ENCODE peak calls at places on chromosomes 12 and 14, in seven cellular contexts. One of them, this sample, is unnamed.

GRCh38 chr12:57381693-57382220 is 49.1 kb downstream of the R3HDM2 start:
- DNase-seq in left lung: no peak
- DNase-seq in OCI-LY7: no peak
- DNase-seq in caudate nucleus: no peak
- DNase-seq in cardiac muscle cell: no peak
- DNase-seq in mammary epithelial cell: no peak
- DNase-seq in brain microvascular endothelial cell: peak
- DNase-seq in this sample: no peak

GRCh38 chr12:1083086-1083887 is 92.3 kb downstream of the ERC1 start:
- DNase-seq in left lung: no peak
- DNase-seq in OCI-LY7: no peak
- DNase-seq in caudate nucleus: no peak
- DNase-seq in cardiac muscle cell: peak
- DNase-seq in mammary epithelial cell: no peak
- DNase-seq in brain microvascular endothelial cell: peak
- DNase-seq in this sample: no peak

GRCh38 chr12:118304093-118304492 is 68.6 kb downstream of the TAOK3 start:
- DNase-seq in left lung: no peak
- DNase-seq in OCI-LY7: no peak
- DNase-seq in caudate nucleus: no peak
- DNase-seq in cardiac muscle cell: no peak
- DNase-seq in mammary epithelial cell: no peak
- DNase-seq in brain microvascular endothelial cell: no peak
- DNase-seq in this sample: no peak

GRCh38 chr14:102573591-102574046 is 18.8 kb upstream of the RCOR1 start:
- DNase-seq in left lung: no peak
- DNase-seq in OCI-LY7: peak
- DNase-seq in caudate nucleus: no peak
- DNase-seq in cardiac muscle cell: no peak
- DNase-seq in mammary epithelial cell: no peak
- DNase-seq in brain microvascular endothelial cell: no peak
- DNase-seq in this sample: no peak

GRCh38 chr12:120470150-120470817 is 736 bp upstream of the SRSF9 start:
- DNase-seq in left lung: no peak
- DNase-seq in OCI-LY7: peak
- DNase-seq in caudate nucleus: no peak
- DNase-seq in cardiac muscle cell: peak
- DNase-seq in mammary epithelial cell: no peak
- DNase-seq in brain microvascular endothelial cell: no peak
- DNase-seq in this sample: no peak

GRCh38 chr14:93219103-93219726 is 12.2 kb downstream of the UBR7 start:
- DNase-seq in left lung: no peak
- DNase-seq in OCI-LY7: peak
- DNase-seq in caudate nucleus: no peak
- DNase-seq in cardiac muscle cell: peak
- DNase-seq in mammary epithelial cell: peak
- DNase-seq in brain microvascular endothelial cell: peak
- DNase-seq in this sample: peak

GRCh38 chr12:96069511-96070231 is 34.3 kb upstream of the LTA4H start:
- DNase-seq in left lung: no peak
- DNase-seq in OCI-LY7: no peak
- DNase-seq in caudate nucleus: no peak
- DNase-seq in cardiac muscle cell: no peak
- DNase-seq in mammary epithelial cell: no peak
- DNase-seq in brain microvascular endothelial cell: no peak
- DNase-seq in this sample: no peak

GRCh38 chr12:39239484-39240143 is 203.3 kb downstream of the KIF21A start:
- DNase-seq in left lung: no peak
- DNase-seq in OCI-LY7: no peak
- DNase-seq in caudate nucleus: no peak
- DNase-seq in cardiac muscle cell: no peak
- DNase-seq in mammary epithelial cell: peak
- DNase-seq in brain microvascular endothelial cell: no peak
- DNase-seq in this sample: no peak

GRCh38 chr12:109169676-109170075 is 53.3 kb downstream of the ACACB start:
- DNase-seq in left lung: no peak
- DNase-seq in OCI-LY7: no peak
- DNase-seq in caudate nucleus: no peak
- DNase-seq in cardiac muscle cell: no peak
- DNase-seq in mammary epithelial cell: no peak
- DNase-seq in brain microvascular endothelial cell: no peak
- DNase-seq in this sample: no peak

GRCh38 chr12:92827836-92828431 is 101.2 kb downstream of the EEA1 start:
- DNase-seq in left lung: no peak
- DNase-seq in OCI-LY7: peak
- DNase-seq in caudate nucleus: no peak
- DNase-seq in cardiac muscle cell: peak
- DNase-seq in mammary epithelial cell: peak
- DNase-seq in brain microvascular endothelial cell: peak
- DNase-seq in this sample: no peak

GRCh38 chr14:22333408-22334274 is 255.4 kb downstream of the DAD1 start:
- DNase-seq in left lung: no peak
- DNase-seq in OCI-LY7: no peak
- DNase-seq in caudate nucleus: no peak
- DNase-seq in cardiac muscle cell: no peak
- DNase-seq in mammary epithelial cell: peak
- DNase-seq in brain microvascular endothelial cell: peak
- DNase-seq in this sample: peak

GRCh38 chr14:92153581-92153980 is 31.8 kb downstream of the CPSF2 start:
- DNase-seq in left lung: no peak
- DNase-seq in OCI-LY7: no peak
- DNase-seq in caudate nucleus: no peak
- DNase-seq in cardiac muscle cell: no peak
- DNase-seq in mammary epithelial cell: no peak
- DNase-seq in brain microvascular endothelial cell: no peak
- DNase-seq in this sample: no peak

GRCh38 chr14:97388408-97388807 is 591.2 kb downstream of the VRK1 start:
- DNase-seq in left lung: no peak
- DNase-seq in OCI-LY7: no peak
- DNase-seq in caudate nucleus: no peak
- DNase-seq in cardiac muscle cell: no peak
- DNase-seq in mammary epithelial cell: no peak
- DNase-seq in brain microvascular endothelial cell: no peak
- DNase-seq in this sample: no peak

DNA sequence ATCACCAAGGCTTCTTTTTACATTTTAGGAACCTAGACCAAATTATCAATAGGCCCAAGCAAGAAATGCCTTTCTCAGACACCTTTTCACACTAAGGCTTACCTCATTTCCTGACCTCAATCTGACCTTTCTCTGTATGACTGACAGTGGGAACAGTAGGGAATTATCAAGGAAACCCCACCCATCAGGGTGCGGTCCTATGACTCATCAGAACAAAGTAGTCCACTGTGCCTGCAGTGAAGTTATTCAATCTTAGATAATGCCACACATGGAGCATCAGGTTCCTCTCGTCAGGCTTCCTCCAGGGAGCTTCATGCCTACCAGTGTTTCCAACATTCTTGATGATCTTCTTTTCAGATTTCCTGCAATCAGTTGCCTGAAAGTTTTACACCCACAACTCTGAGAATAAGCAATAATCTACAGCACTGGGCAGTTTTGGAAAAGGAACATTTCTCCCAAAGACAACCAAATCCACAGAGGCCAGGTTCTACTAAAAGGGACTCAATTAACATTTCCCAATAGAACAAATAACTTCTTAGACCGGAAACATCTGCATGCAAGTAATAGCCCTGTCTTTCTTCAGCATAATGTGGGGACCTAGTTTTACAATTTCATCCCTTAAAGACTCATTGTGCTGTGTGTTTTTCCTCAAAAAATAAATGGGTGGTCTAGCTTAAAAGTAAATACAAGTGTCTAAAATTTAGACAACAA is 35.9 kb upstream of the TMTC2 start:
- DNase-seq in left lung: no peak
- DNase-seq in OCI-LY7: no peak
- DNase-seq in caudate nucleus: no peak
- DNase-seq in cardiac muscle cell: no peak
- DNase-seq in mammary epithelial cell: peak
- DNase-seq in brain microvascular endothelial cell: peak
- DNase-seq in this sample: peak
- H3K27ac ChIP-seq in left lung: peak
- H3K27ac ChIP-seq in OCI-LY7: no peak
- H3K27ac ChIP-seq in caudate nucleus: peak
- H3K27ac ChIP-seq in cardiac muscle cell: no peak
- H3K27ac ChIP-seq in mammary epithelial cell: peak
- H3K27ac ChIP-seq in brain microvascular endothelial cell: no peak
- H3K27ac ChIP-seq in this sample: peak

GRCh38 chr14:90398841-90399540 is 2.2 kb downstream of the CALM1 start:
- DNase-seq in left lung: no peak
- DNase-seq in OCI-LY7: no peak
- DNase-seq in caudate nucleus: no peak
- DNase-seq in cardiac muscle cell: no peak
- DNase-seq in mammary epithelial cell: no peak
- DNase-seq in brain microvascular endothelial cell: no peak
- DNase-seq in this sample: no peak

GRCh38 chr14:90396342-90397339 is at the start of gene CALM1:
- DNase-seq in left lung: peak
- DNase-seq in OCI-LY7: peak
- DNase-seq in caudate nucleus: peak
- DNase-seq in cardiac muscle cell: peak
- DNase-seq in mammary epithelial cell: peak
- DNase-seq in brain microvascular endothelial cell: peak
- DNase-seq in this sample: peak

GRCh38 chr14:90399541-90400444 is 3.0 kb downstream of the CALM1 start:
- DNase-seq in left lung: peak
- DNase-seq in OCI-LY7: peak
- DNase-seq in caudate nucleus: peak
- DNase-seq in cardiac muscle cell: peak
- DNase-seq in mammary epithelial cell: peak
- DNase-seq in brain microvascular endothelial cell: peak
- DNase-seq in this sample: peak

GRCh38 chr14:90398315-90398811 is 1.5 kb downstream of the CALM1 start:
- DNase-seq in left lung: peak
- DNase-seq in OCI-LY7: peak
- DNase-seq in caudate nucleus: no peak
- DNase-seq in cardiac muscle cell: peak
- DNase-seq in mammary epithelial cell: no peak
- DNase-seq in brain microvascular endothelial cell: peak
- DNase-seq in this sample: no peak

DNA sequence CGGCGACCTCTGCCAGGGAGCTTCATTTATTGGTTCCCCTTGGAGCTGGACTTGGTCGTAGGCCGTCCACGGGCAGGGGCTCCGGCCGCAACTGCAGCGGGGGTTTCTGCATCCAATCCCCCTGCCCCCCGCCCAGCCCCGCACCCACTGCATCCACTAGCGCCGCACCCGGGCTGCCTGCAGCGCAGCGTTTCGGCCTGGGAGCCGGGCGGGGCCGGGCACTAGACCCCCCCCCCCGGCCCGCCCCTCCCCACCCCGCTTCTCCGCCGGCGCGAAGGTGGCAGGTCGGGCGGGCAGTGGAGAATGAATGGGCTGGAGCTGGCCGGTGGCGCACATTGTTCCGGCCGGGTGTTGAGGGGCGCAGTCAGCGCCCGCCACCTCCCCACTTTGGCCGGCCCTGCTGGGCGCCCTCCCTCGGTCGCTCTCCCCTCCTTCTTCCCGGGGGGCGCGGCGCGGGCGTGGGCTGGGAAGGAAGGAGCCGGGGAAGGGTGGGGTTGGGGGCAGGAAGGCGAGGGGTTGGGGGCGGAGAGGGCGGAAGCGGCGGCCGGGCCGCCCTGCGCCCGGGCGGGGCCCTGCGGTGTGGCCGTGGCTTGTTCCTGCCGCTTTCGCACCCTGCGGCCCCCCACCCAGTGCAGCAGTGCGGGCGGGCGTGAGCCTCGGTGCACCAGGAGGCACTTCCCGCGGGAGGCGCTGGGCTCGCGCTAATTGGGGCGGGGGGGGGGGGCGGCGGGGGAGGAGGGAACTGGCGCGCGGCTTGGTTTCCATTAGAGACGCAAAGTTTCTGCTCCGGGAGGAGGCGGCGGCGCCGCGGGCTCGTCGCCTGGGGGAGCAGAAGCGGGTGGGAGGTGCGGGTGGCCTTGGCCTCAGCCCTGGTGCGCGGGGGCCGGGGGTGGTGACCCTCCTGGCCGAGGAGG is 829 bp downstream of the CALM1 start:
- DNase-seq in left lung: peak
- DNase-seq in OCI-LY7: peak
- DNase-seq in caudate nucleus: no peak
- DNase-seq in cardiac muscle cell: peak
- DNase-seq in mammary epithelial cell: peak
- DNase-seq in brain microvascular endothelial cell: peak
- DNase-seq in this sample: no peak
- H3K27ac ChIP-seq in left lung: peak
- H3K27ac ChIP-seq in OCI-LY7: peak
- H3K27ac ChIP-seq in caudate nucleus: peak
- H3K27ac ChIP-seq in cardiac muscle cell: no peak
- H3K27ac ChIP-seq in mammary epithelial cell: peak
- H3K27ac ChIP-seq in brain microvascular endothelial cell: peak
- H3K27ac ChIP-seq in this sample: peak

DNA sequence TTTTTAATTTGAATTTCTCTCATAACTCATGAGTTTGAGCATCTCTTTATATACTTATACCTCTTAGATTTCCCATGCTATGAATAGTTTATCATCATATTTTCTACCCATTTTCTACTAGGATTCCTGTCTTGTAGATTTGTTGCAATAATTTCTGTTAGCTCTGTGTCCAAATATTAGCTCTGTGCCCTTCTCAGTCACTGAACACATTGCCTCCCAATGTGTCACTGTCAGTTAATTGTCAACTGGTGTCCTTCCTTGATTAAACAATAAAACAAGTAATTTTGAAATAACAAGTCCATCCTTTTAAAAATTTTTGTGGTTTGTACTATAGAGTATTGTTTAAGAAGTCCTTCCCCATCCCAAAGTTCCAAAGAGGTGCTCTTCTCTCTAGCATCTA is 4.2 kb upstream of the PAH start:
- DNase-seq in left lung: no peak
- DNase-seq in OCI-LY7: no peak
- DNase-seq in caudate nucleus: no peak
- DNase-seq in cardiac muscle cell: no peak
- DNase-seq in mammary epithelial cell: no peak
- DNase-seq in brain microvascular endothelial cell: no peak
- DNase-seq in this sample: no peak
- H3K27ac ChIP-seq in left lung: no peak
- H3K27ac ChIP-seq in OCI-LY7: no peak
- H3K27ac ChIP-seq in caudate nucleus: no peak
- H3K27ac ChIP-seq in cardiac muscle cell: no peak
- H3K27ac ChIP-seq in mammary epithelial cell: no peak
- H3K27ac ChIP-seq in brain microvascular endothelial cell: no peak
- H3K27ac ChIP-seq in this sample: no peak

DNA sequence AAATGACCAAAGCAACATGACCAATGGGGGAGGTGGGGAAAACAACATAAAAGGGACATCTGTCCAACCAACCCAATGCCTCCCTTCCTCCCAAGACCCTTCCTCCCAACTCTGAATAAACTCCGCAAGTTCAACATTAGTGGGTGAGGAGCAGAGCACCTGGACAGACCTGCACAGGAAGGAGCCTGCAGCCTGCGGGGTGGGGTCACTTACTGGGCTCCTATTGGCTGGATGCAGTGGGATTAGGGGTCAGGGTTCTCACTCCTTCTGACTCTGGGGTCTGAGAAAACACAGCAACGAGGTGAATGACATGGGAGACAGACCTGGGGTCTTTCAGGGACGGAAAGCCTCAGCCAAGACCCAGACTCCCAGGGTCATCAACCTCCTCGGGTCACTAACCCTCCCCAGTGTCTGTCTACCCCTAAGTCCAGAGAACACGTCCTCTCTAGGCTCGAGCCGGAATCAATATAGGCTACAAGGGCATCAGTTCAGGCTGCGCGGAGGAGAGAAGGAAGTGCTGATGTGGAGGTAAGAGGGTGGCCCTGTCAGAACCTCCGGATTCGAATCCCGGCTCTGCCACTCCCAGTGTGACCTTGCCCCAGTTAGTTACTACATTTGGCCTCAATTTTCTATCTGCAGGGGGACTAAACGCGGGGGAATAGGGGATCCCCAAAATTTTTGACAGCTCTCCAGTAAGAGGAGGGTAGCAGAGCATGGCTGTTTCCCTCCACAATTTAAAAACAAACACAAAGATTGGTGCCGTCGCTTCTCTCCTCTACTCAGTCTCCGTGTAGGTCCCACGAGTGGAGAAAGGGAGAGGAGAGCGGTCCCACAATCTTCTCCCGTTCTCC is 819 bp downstream of the NDRG2 start:
- DNase-seq in left lung: no peak
- DNase-seq in OCI-LY7: no peak
- DNase-seq in caudate nucleus: no peak
- DNase-seq in cardiac muscle cell: no peak
- DNase-seq in mammary epithelial cell: no peak
- DNase-seq in brain microvascular endothelial cell: no peak
- DNase-seq in this sample: no peak
- H3K27ac ChIP-seq in left lung: peak
- H3K27ac ChIP-seq in OCI-LY7: no peak
- H3K27ac ChIP-seq in caudate nucleus: peak
- H3K27ac ChIP-seq in cardiac muscle cell: peak
- H3K27ac ChIP-seq in mammary epithelial cell: no peak
- H3K27ac ChIP-seq in brain microvascular endothelial cell: no peak
- H3K27ac ChIP-seq in this sample: no peak

This sample was measured in epithelial cell of prostate.